ENCODE peak calls at places on chromosome 20, in five cellular contexts. V, L, Z, R and P are unnamed samples.

GRCh38 chr20:50305636-50306477 is 115.2 kb downstream of the CEBPB start:
- DNase-seq in V (peak), Z (no peak), L (no peak), R (no peak), P (peak)

GRCh38 chr20:4113996-4114603 is 98.7 kb upstream of the RNF24 start:
- DNase-seq in V (no peak), R (no peak), L (no peak), Z (no peak), P (no peak)

GRCh38 chr20:3710703-3711417 is 1.5 kb downstream of the SIGLEC1 start:
- DNase-seq in Z (no peak), V (peak), R (peak), L (peak), P (peak)

GRCh38 chr20:10555865-10556308 is 117.9 kb downstream of the JAG1 start:
- DNase-seq in Z (no peak), L (no peak), R (no peak), V (peak), P (peak)

GRCh38 chr20:5781798-5782750 is 31.9 kb downstream of the SHLD1 start:
- DNase-seq in V (peak), R (peak), Z (no peak), L (no peak), P (peak)

GRCh38 chr20:58545565-58546195 is 30.5 kb upstream of the APCDD1L start:
- DNase-seq in R (no peak), Z (no peak), V (no peak), L (no peak), P (no peak)

GRCh38 chr20:26208296-26209091 is 511.8 kb upstream of the ZNF337 start:
- DNase-seq in Z (no peak), V (no peak), L (peak), R (no peak), P (peak)

GRCh38 chr20:2890743-2891142 is 17.5 kb downstream of the PTPRA start:
- DNase-seq in R (peak), V (no peak), L (no peak), Z (no peak), P (no peak)

GRCh38 chr20:33568378-33569289 is 78.7 kb downstream of the CBFA2T2 start:
- DNase-seq in Z (no peak), V (peak), R (no peak), L (peak), P (no peak)

GRCh38 chr20:46741924-46742692 is 32.7 kb downstream of the SLC2A10 start:
- DNase-seq in V (no peak), R (no peak), L (no peak), Z (no peak), P (no peak)

GRCh38 chr20:50085481-50086365 is 27.2 kb downstream of the UBE2V1 start:
- DNase-seq in Z (no peak), R (peak), L (no peak), V (peak), P (peak)

GRCh38 chr20:23305098-23305497 is 45.5 kb upstream of the NXT1 start:
- DNase-seq in V (no peak), L (no peak), R (no peak), Z (no peak), P (no peak)

GRCh38 chr20:53691060-53691810 is 97.6 kb upstream of the ZNF217 start:
- DNase-seq in V (no peak), L (no peak), Z (no peak), R (no peak), P (no peak)

GRCh38 chr20:60087563-60088105 is 129.4 kb downstream of the CDH26 start:
- DNase-seq in L (no peak), Z (no peak), V (no peak), R (no peak), P (no peak)
- TF ChIP-seq RAD21 in L (no peak), Z (no peak), V (no peak), R (no peak), P (no peak)

DNA sequence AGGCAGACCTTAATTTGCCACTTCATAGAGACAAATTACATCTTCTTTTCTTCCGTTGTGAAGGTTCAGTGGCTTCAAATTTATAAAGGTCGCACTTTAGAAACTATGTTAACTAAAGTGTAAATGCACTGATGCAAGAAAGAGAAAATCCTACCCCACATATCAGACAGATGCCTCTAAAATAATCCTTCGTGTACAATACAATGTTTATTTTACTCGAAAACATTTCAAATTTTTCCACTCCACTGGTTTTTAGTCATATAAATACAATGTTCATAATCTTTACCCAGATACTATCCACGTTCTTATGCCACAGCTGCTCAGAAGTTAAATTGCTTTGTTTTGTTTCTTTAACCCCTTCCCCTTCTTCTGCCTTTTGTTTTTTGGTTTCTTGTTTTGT is 140.3 kb upstream of the LAMP5 start:
- DNase-seq in V (no peak), R (no peak), Z (no peak), L (no peak), P (no peak)
- TF ChIP-seq HDAC2 in V (no peak), R (no peak), Z (no peak), L (no peak), P (no peak)

DNA sequence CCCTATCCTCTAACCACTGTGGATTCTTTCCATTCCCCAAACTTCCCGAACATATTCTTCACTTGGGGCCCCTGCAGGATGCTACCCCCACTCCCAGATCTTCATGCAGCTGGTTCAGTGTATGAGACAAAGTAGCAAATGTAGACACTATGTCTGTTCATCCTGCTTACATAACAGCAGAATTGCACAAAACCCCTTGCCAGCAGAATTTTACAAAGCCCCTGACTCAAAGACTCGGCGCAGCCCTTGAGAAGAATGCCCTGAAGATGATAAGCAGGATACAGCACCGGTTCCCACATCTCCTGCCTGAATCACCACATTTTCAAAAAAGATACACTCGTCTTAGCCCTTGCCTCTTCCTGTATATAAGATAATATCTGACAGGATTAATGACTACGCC is 29.0 kb downstream of the RALGAPA2 start:
- DNase-seq in R (no peak), V (no peak), Z (no peak), L (no peak), P (no peak)
- TF ChIP-seq POLR2A in R (no peak), V (no peak), Z (no peak), L (no peak), P (no peak)

DNA sequence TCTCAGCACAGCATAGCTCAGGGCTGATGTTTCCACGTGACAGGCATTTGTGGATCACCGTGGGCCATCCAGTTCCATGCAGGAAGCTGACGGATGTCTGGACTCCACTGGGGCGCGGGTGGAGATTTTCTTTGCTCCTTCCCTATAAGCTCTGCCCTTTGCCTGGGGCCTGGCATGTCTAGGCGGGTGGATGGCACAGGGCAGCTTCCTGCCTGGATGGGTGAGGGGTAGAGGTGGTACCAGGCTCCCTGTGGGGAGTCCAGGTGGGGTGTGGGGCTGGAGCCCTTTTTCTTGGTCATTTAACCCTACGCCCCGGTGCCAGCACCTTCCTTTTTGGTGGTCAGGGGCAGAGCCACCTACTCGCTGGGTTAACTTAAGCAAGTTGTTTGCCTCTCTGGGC is 10.4 kb downstream of the FAM110A start:
- DNase-seq in R (no peak), Z (no peak), V (no peak), L (no peak), P (no peak)
- TF ChIP-seq RAD21 in R (no peak), Z (no peak), V (no peak), L (no peak), P (no peak)

GRCh38 chr20:56588996-56589395 is 40.1 kb upstream of the TFAP2C start:
- DNase-seq in L (no peak), R (no peak), V (no peak), Z (no peak), P (no peak)
- TF ChIP-seq HDAC2 in L (no peak), R (no peak), V (no peak), Z (no peak), P (no peak)

GRCh38 chr20:35461620-35462019 is 6.2 kb downstream of the CEP250 start:
- DNase-seq in R (no peak), L (no peak), V (no peak), Z (no peak), P (no peak)
- TF ChIP-seq POLR2A in R (no peak), L (no peak), V (no peak), Z (no peak), P (no peak)

GRCh38 chr20:17955302-17955701 is 13.3 kb downstream of the SNX5 start:
- DNase-seq in L (no peak), R (no peak), V (no peak), Z (no peak), P (no peak)
- TF ChIP-seq RAD21 in L (no peak), R (no peak), V (no peak), Z (no peak), P (no peak)

GRCh38 chr20:63020681-63021080 is 13.9 kb upstream of the BHLHE23 start:
- DNase-seq in R (no peak), Z (no peak), V (no peak), L (no peak), P (no peak)
- TF ChIP-seq HDAC2 in R (no peak), Z (no peak), V (no peak), L (no peak), P (no peak)